ENCODE peak calls at places on chromosomes 13 and 19, in seven cellular contexts. K is tibial nerve; G is activated CD4-positive, alpha-beta T cell treated with anti-CD3 and anti-CD28 coated beads for 36 hours; E is AG08395; O is RPMI7951; Z is T-helper 2 cell; C is aorta. R is an unnamed sample.

GRCh38 chr13:52599037-52599852 is 43.0 kb upstream of the HNRNPA1L2 start:
- DNase-seq in C (no peak), G (no peak), Z (no peak), E (peak), K (no peak), O (peak), R (no peak)

GRCh38 chr13:30033681-30034447 is 183.4 kb upstream of the UBL3 start:
- DNase-seq in G (no peak), Z (no peak), K (no peak), C (no peak), O (peak), E (peak), R (no peak)

GRCh38 chr13:36134632-36135031 is 3.5 kb upstream of the DCLK1 start:
- DNase-seq in G (no peak), O (no peak), C (no peak), Z (no peak), K (no peak), E (no peak), R (no peak)

GRCh38 chr19:15264061-15264932 is 32.0 kb upstream of the EPHX3 start:
- DNase-seq in G (peak), Z (peak), E (peak), O (peak), K (peak), C (peak), R (peak)

GRCh38 chr19:51366050-51366998 is at the start of gene ETFB:
- DNase-seq in K (peak), C (peak), E (peak), O (peak), Z (peak), G (peak), R (peak)

GRCh38 chr13:98889419-98890079 is 88.3 kb downstream of the DOCK9 start:
- DNase-seq in C (no peak), O (no peak), Z (no peak), G (no peak), K (no peak), E (no peak), R (no peak)

GRCh38 chr13:101576452-101576851 is 124.0 kb downstream of the ITGBL1 start:
- DNase-seq in E (peak), Z (no peak), C (no peak), O (peak), G (no peak), K (no peak), R (no peak)

GRCh38 chr13:35700661-35701060 is 224.2 kb upstream of the MAB21L1 start:
- DNase-seq in G (no peak), E (peak), C (no peak), O (peak), K (no peak), Z (no peak), R (no peak)

GRCh38 chr13:30113983-30114491 is 193.3 kb downstream of the KATNAL1 start:
- DNase-seq in G (no peak), K (no peak), O (peak), C (no peak), Z (no peak), E (no peak), R (no peak)

GRCh38 chr13:94674609-94675348 is 37.6 kb downstream of the SOX21 start:
- DNase-seq in K (no peak), O (peak), G (peak), C (no peak), Z (no peak), E (peak), R (no peak)

GRCh38 chr13:113209880-113210421 is 538 bp downstream of the CUL4A start:
- DNase-seq in E (peak), O (peak), G (peak), K (no peak), C (peak), Z (peak), R (peak)

GRCh38 chr19:36460046-36460445 is 29.3 kb downstream of the ZNF566 start:
- DNase-seq in G (no peak), O (no peak), C (no peak), Z (no peak), E (peak), K (no peak), R (no peak)

GRCh38 chr13:53921473-53921872 is 892.9 kb downstream of the OLFM4 start:
- DNase-seq in C (peak), K (no peak), O (no peak), G (no peak), Z (no peak), E (no peak), R (no peak)

GRCh38 chr19:55654833-55655647 is at the start of gene U2AF2:
- DNase-seq in G (peak), K (peak), E (peak), Z (peak), O (peak), C (peak), R (peak)

GRCh38 chr19:14516746-14517438 is 1.3 kb downstream of the DNAJB1 start:
- DNase-seq in Z (no peak), K (no peak), O (peak), G (no peak), C (no peak), E (no peak), R (no peak)

GRCh38 chr19:49895566-49896297 is 955 bp downstream of the IL4I1 start:
- DNase-seq in E (no peak), C (no peak), G (peak), Z (no peak), O (no peak), K (no peak), R (no peak)

GRCh38 chr19:13100031-13100588 is 2.5 kb downstream of the LYL1 start:
- DNase-seq in O (peak), G (peak), E (no peak), K (no peak), Z (peak), C (no peak), R (peak)

GRCh38 chr13:37531054-37531453 is 67.5 kb downstream of the POSTN start:
- DNase-seq in C (no peak), O (no peak), E (no peak), K (no peak), G (no peak), Z (no peak), R (no peak)

GRCh38 chr13:65461590-65461989 is 1768.5 kb downstream of the PCDH9 start:
- DNase-seq in Z (no peak), G (no peak), O (peak), E (no peak), C (no peak), K (no peak), R (no peak)

R was measured in activated B cell treated with CpG ODN at 0.5 μM for 24 hours.